ENCODE peak calls at places on chromosomes 5 and 9, in seven cellular contexts. L is neural progenitor cell, C is DND-41, W is neuronal stem cell, Y is astrocyte, R is H9, S is endodermal cell. G is an unnamed sample.

GRCh38 chr5:54520438-54520846 is 2.9 kb downstream of the SNX18 start:
- DNase-seq in L (no peak), C (no peak), W (no peak), Y (peak; percentile 56), R (no peak), S (peak; percentile 65), G (no peak)

GRCh38 chr5:129460121-129460950 is at the start of gene ADAMTS19:
- DNase-seq in L (peak; percentile 68), C (no peak), W (peak; percentile 17), Y (peak; percentile 55), R (peak; percentile 69), S (peak; percentile 85), G (peak; percentile 60)

GRCh38 chr5:72018158-72018803 is 89.0 kb upstream of the MAP1B start:
- DNase-seq in L (peak; percentile 67), C (peak; percentile 64), W (no peak), Y (no peak), R (peak; percentile 73), S (peak; percentile 89), G (peak; percentile 66)

GRCh38 chr9:75855509-75855908 is 35.0 kb upstream of the PCSK5 start:
- DNase-seq in L (peak; percentile 49), C (no peak), W (no peak), Y (no peak), R (no peak), S (peak; percentile 65), G (peak; percentile 43)

GRCh38 chr9:83706703-83707517 is 848 bp downstream of the UBQLN1 start:
- DNase-seq in L (peak; percentile 90), C (peak; percentile 87), W (peak; percentile 70), Y (peak; percentile 36), R (peak; percentile 68), S (peak; percentile 89), G (peak; percentile 33)

GRCh38 chr9:69264526-69264925 is 60.5 kb upstream of the ENTREP1 start:
- DNase-seq in L (no peak), C (no peak), W (no peak), Y (no peak), R (no peak), S (no peak), G (no peak)

GRCh38 chr5:169328401-169328800 is 27.5 kb upstream of the SLIT3 start:
- DNase-seq in L (no peak), C (no peak), W (no peak), Y (no peak), R (no peak), S (no peak), G (no peak)

GRCh38 chr9:92141144-92142129 is 26.2 kb upstream of the SPTLC1 start:
- DNase-seq in L (peak; percentile 76), C (no peak), W (no peak), Y (no peak), R (peak; percentile 64), S (peak; percentile 88), G (peak; percentile 21)

GRCh38 chr9:2701070-2701469 is 16.2 kb upstream of the KCNV2 start:
- DNase-seq in L (peak; percentile 34), C (no peak), W (no peak), Y (no peak), R (no peak), S (peak; percentile 46), G (no peak)

GRCh38 chr5:73103885-73104284 is 16.5 kb upstream of the TMEM171 start:
- DNase-seq in L (no peak), C (no peak), W (no peak), Y (no peak), R (no peak), S (no peak), G (no peak)

GRCh38 chr9:135103001-135103446 is 15.6 kb downstream of the OLFM1 start:
- DNase-seq in L (no peak), C (no peak), W (no peak), Y (no peak), R (no peak), S (no peak), G (no peak)

GRCh38 chr9:99964336-99964735 is 57.9 kb downstream of the STX17 start:
- DNase-seq in L (no peak), C (no peak), W (no peak), Y (peak; percentile 40), R (no peak), S (no peak), G (no peak)

GRCh38 chr5:138696501-138696900 is 56.7 kb upstream of the CTNNA1 start:
- DNase-seq in L (no peak), C (no peak), W (no peak), Y (peak; percentile 58), R (no peak), S (peak; percentile 56), G (no peak)

GRCh38 chr9:81410201-81410600 is 279.1 kb downstream of the TLE1 start:
- DNase-seq in L (no peak), C (no peak), W (no peak), Y (peak; percentile 94), R (no peak), S (no peak), G (no peak)

GRCh38 chr5:111972080-111972479 is 215.1 kb upstream of the NREP start:
- DNase-seq in L (no peak), C (no peak), W (no peak), Y (no peak), R (no peak), S (no peak), G (no peak)

GRCh38 chr5:105504-106080 is 13.6 kb downstream of the PLEKHG4B start:
- DNase-seq in L (peak; percentile 55), C (no peak), W (no peak), Y (no peak), R (no peak), S (no peak), G (no peak)

GRCh38 chr5:108430931-108431608 is 49.2 kb upstream of the FBXL17 start:
- DNase-seq in L (no peak), C (no peak), W (no peak), Y (no peak), R (no peak), S (no peak), G (no peak)

GRCh38 chr5:132428147-132428482 is 58.6 kb downstream of the SLC22A5 start:
- DNase-seq in L (no peak), C (no peak), W (no peak), Y (no peak), R (no peak), S (no peak), G (no peak)

GRCh38 chr9:104269996-104270963 is 176.2 kb downstream of the SMC2 start:
- DNase-seq in L (no peak), C (no peak), W (no peak), Y (no peak), R (no peak), S (no peak), G (no peak)

GRCh38 chr5:111781200-111781599 is 24.2 kb upstream of the NREP start:
- DNase-seq in L (no peak), C (no peak), W (no peak), Y (peak; percentile 78), R (no peak), S (no peak), G (no peak)

GRCh38 chr9:76444530-76444929 is 14.5 kb upstream of the GCNT1 start:
- DNase-seq in L (no peak), C (no peak), W (no peak), Y (no peak), R (no peak), S (no peak), G (no peak)

GRCh38 chr5:102958481-102959011 is 161.4 kb downstream of the GIN1 start:
- DNase-seq in L (no peak), C (no peak), W (no peak), Y (peak; percentile 61), R (no peak), S (no peak), G (no peak)

GRCh38 chr5:133757396-133757795 is 145.1 kb upstream of the FSTL4 start:
- DNase-seq in L (no peak), C (no peak), W (no peak), Y (no peak), R (no peak), S (no peak), G (no peak)

GRCh38 chr5:150517272-150518152 is 9.6 kb downstream of the NDST1 start:
- DNase-seq in L (no peak), C (no peak), W (no peak), Y (peak; percentile 96), R (no peak), S (no peak), G (no peak)

GRCh38 chr5:159965031-159965837 is 43.7 kb upstream of the TTC1 start:
- DNase-seq in L (peak; percentile 86), C (peak; percentile 28), W (no peak), Y (peak; percentile 46), R (peak; percentile 80), S (peak; percentile 90), G (no peak)

GRCh38 chr5:179268399-179268952 is 76.8 kb downstream of the ADAMTS2 start:
- DNase-seq in L (no peak), C (no peak), W (no peak), Y (no peak), R (peak; percentile 18), S (peak; percentile 34), G (no peak)

GRCh38 chr5:111968459-111968858 is 211.5 kb upstream of the NREP start:
- DNase-seq in L (no peak), C (no peak), W (no peak), Y (no peak), R (no peak), S (no peak), G (no peak)

DNA sequence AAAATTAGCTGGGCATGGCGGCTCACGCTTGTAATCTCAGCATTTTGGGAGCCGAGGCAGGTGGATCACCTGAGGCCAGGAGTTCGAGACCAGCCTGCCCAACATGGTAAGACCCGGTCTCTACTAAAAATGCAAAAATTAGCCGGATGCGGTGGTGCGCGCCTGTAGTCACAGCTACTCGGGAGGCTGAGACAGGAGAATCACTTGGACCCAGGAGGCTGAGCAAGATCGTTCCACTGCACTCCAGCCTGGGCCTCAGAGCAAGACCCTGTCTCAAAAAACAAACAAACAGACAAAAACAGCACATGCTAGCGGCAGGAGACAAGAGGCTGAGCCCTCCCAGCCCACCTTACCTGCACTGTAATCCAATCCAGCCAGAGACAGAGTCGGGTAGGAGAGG is 1.1 kb upstream of the DOLPP1 start:
- DNase-seq in L (peak; percentile 19), C (no peak), W (no peak), Y (no peak), R (no peak), S (no peak), G (no peak)
- H3K27ac ChIP-seq in L (no peak overlapping the region), C (no peak overlapping the region), W (no peak overlapping the region), Y (no peak overlapping the region), R (no peak overlapping the region), S (no peak overlapping the region), G (no peak overlapping the region)

GRCh38 chr5:14186132-14186830 is 43.1 kb downstream of the TRIO start:
- DNase-seq in L (no peak), C (no peak), W (no peak), Y (peak; percentile 84), R (no peak), S (no peak), G (no peak)
- H3K9ac ChIP-seq in L (no peak overlapping the region), C (no peak overlapping the region), W (no peak overlapping the region), Y (peak overlapping the region; percentile 85), R (peak overlapping the region; percentile 21), S (no peak overlapping the region), G (no peak overlapping the region)

GRCh38 chr5:148937239-148937638 is 110.8 kb downstream of the ADRB2 start:
- DNase-seq in L (no peak), C (no peak), W (no peak), Y (no peak), R (no peak), S (no peak), G (no peak)
- H3K27ac ChIP-seq in L (no peak overlapping the region), C (no peak overlapping the region), W (no peak overlapping the region), Y (no peak overlapping the region), R (no peak overlapping the region), S (no peak overlapping the region), G (no peak overlapping the region)

DNA sequence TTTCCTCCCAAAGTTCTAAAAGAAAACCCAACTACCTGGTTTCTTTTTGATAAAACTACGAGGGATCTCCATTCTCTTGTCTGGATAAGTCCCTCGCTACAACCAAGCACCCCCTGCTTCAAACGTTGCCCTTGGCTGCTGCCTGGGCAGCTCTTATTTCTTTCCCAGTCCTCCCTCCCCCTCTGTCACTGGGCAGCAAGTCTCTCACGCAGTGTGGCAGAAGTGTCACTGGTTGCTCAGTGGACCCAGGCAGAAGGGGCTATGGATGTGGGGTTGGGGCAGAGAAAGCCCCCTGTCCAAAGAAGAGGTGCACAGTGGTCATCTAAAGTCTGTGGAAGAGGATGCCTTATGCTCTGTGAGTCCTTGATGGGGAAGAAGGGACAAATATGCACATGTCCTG is 7.2 kb upstream of the SMIM32 start:
- DNase-seq in L (no peak), C (no peak), W (no peak), Y (no peak), R (no peak), S (peak; percentile 26), G (no peak)
- H3K9ac ChIP-seq in L (no peak overlapping the region), C (no peak overlapping the region), W (no peak overlapping the region), Y (no peak overlapping the region), R (no peak overlapping the region), S (no peak overlapping the region), G (no peak overlapping the region)